ENCODE peak calls at places on chromosome 5, in five cellular contexts. Y is thyroid gland, N is heart right ventricle, R is heart left ventricle, X is uterus. K is an unnamed sample. For H3K4me1, the result is how much of the 10 kb centered on the place peaks cover.

GRCh38 chr5:125412051-125412560 is 665.7 kb upstream of the ZNF608 start:
- DNase-seq in Y (peak), N (no peak), R (peak), X (no peak), K (no peak)

GRCh38 chr5:159440235-159440634 is 109.9 kb upstream of the IL12B start:
- DNase-seq in Y (no peak), N (no peak), R (no peak), X (no peak), K (no peak)

GRCh38 chr5:56763711-56764466 is 51.5 kb upstream of the MAP3K1 start:
- DNase-seq in Y (peak), N (no peak), R (no peak), X (no peak), K (no peak)

GRCh38 chr5:36040651-36041536 is 25.8 kb downstream of the UGT3A2 start:
- DNase-seq in Y (peak), N (no peak), R (no peak), X (no peak), K (no peak)

GRCh38 chr5:115736004-115736689 is 80.3 kb downstream of the CDO1 start:
- DNase-seq in Y (no peak), N (no peak), R (no peak), X (no peak), K (no peak)

GRCh38 chr5:149517461-149518122 is 33.6 kb downstream of the CSNK1A1 start:
- DNase-seq in Y (no peak), N (no peak), R (no peak), X (no peak), K (no peak)

GRCh38 chr5:148386041-148386440 is 2.3 kb downstream of the FBXO38 start:
- DNase-seq in Y (no peak), N (no peak), R (no peak), X (no peak), K (no peak)

GRCh38 chr5:72878854-72879253 is 62.4 kb downstream of the TNPO1 start:
- DNase-seq in Y (peak), N (no peak), R (no peak), X (no peak), K (no peak)

GRCh38 chr5:129384736-129385135 is 75.4 kb upstream of the ADAMTS19 start:
- DNase-seq in Y (no peak), N (no peak), R (no peak), X (no peak), K (no peak)

GRCh38 chr5:32283539-32284377 is 29.0 kb downstream of the MTMR12 start:
- DNase-seq in Y (peak), N (no peak), R (no peak), X (no peak), K (no peak)

GRCh38 chr5:116476903-116477537 is 97.6 kb downstream of the SEMA6A start:
- DNase-seq in Y (no peak), N (no peak), R (no peak), X (no peak), K (no peak)

GRCh38 chr5:169161022-169161680 is 139.8 kb downstream of the SLIT3 start:
- DNase-seq in Y (peak), N (peak), R (peak), X (peak), K (no peak)

GRCh38 chr5:80698369-80698768 is 43.6 kb upstream of the DHFR start:
- DNase-seq in Y (no peak), N (no peak), R (no peak), X (no peak), K (no peak)

GRCh38 chr5:131194725-131195124 is 24.0 kb downstream of the LYRM7 start:
- DNase-seq in Y (no peak), N (no peak), R (no peak), X (no peak), K (no peak)

GRCh38 chr5:131932235-131932634 is 13.2 kb downstream of the MEIKIN start:
- DNase-seq in Y (no peak), N (no peak), R (no peak), X (no peak), K (no peak)

GRCh38 chr5:92758552-92758951 is 822.5 kb downstream of the NR2F1-AS1 start:
- DNase-seq in Y (no peak), N (no peak), R (no peak), X (no peak), K (no peak)

GRCh38 chr5:59116231-59116900 is 533.5 kb downstream of the RAB3C start:
- DNase-seq in Y (no peak), N (no peak), R (no peak), X (no peak), K (no peak)

GRCh38 chr5:65951330-65951729 is 25.0 kb downstream of the ERBIN start:
- DNase-seq in Y (no peak), N (no peak), R (no peak), X (no peak), K (no peak)

GRCh38 chr5:95895223-95895622 is 66.4 kb downstream of the ELL2 start:
- DNase-seq in Y (no peak), N (no peak), R (no peak), X (no peak), K (no peak)

GRCh38 chr5:54083245-54083644 is 227.1 kb downstream of the ARL15 start:
- DNase-seq in Y (no peak), N (no peak), R (no peak), X (no peak), K (no peak)

GRCh38 chr5:10518352-10518751 is 45.5 kb upstream of the ANKRD33B start:
- DNase-seq in Y (no peak), N (no peak), R (no peak), X (no peak), K (no peak)

GRCh38 chr5:91266184-91266705 is 116.9 kb downstream of the ARRDC3 start:
- DNase-seq in Y (no peak), N (no peak), R (no peak), X (no peak), K (no peak)

GRCh38 chr5:42951847-42952411 is 88.2 kb downstream of the ANXA2R start:
- DNase-seq in Y (no peak), N (peak), R (peak), X (peak), K (peak)

GRCh38 chr5:20445326-20445860 is 457.4 kb upstream of the CDH18 start:
- DNase-seq in Y (no peak), N (no peak), R (no peak), X (no peak), K (no peak)

GRCh38 chr5:167582263-167582662 is 709.2 kb upstream of the WWC1 start:
- DNase-seq in Y (no peak), N (no peak), R (no peak), X (no peak), K (no peak)
- TF ChIP-seq CTCF in Y (no peak), N (no peak), R (peak), X (no peak), K (no peak)

GRCh38 chr5:1962619-1963355 is 80.1 kb upstream of the IRX4 start:
- DNase-seq in Y (no peak), N (no peak), R (no peak), X (no peak), K (no peak)

GRCh38 chr5:1963941-1964451 is 81.3 kb upstream of the IRX4 start:
- DNase-seq in Y (no peak), N (no peak), R (no peak), X (no peak), K (no peak)

GRCh38 chr5:1961952-1962595 is 79.3 kb upstream of the IRX4 start:
- DNase-seq in Y (no peak), N (no peak), R (no peak), X (no peak), K (no peak)

GRCh38 chr5:1961304-1961946 is 78.7 kb upstream of the IRX4 start:
- DNase-seq in Y (no peak), N (no peak), R (no peak), X (no peak), K (no peak)

GRCh38 chr5:1963358-1963757 is 80.6 kb upstream of the IRX4 start:
- DNase-seq in Y (no peak), N (no peak), R (no peak), X (no peak), K (no peak)
- H3K4me1 ChIP-seq in Y (under half), N (under half), R (under half), X (under half), K (under half)

GRCh38 chr5:62534461-62535236 is 44.0 kb upstream of the LRRC70 start:
- DNase-seq in Y (no peak), N (no peak), R (no peak), X (no peak), K (no peak)

GRCh38 chr5:62536232-62536631 is 42.4 kb upstream of the LRRC70 start:
- DNase-seq in Y (no peak), N (no peak), R (no peak), X (no peak), K (no peak)

GRCh38 chr5:62533597-62533996 is 45.0 kb upstream of the LRRC70 start:
- DNase-seq in Y (no peak), N (no peak), R (no peak), X (no peak), K (no peak)

GRCh38 chr5:62538017-62538942 is 40.3 kb upstream of the LRRC70 start:
- DNase-seq in Y (peak), N (no peak), R (no peak), X (no peak), K (no peak)

GRCh38 chr5:62536783-62537182 is 41.8 kb upstream of the LRRC70 start:
- DNase-seq in Y (no peak), N (no peak), R (no peak), X (no peak), K (no peak)
- TF ChIP-seq CTCF in Y (no peak), N (no peak), R (no peak), X (no peak), K (no peak)

GRCh38 chr5:140239939-140240700 is 62.8 kb downstream of the PFDN1 start:
- DNase-seq in Y (peak), N (peak), R (peak), X (peak), K (peak)
- H3K4me1 ChIP-seq in Y (under half), N (half or more), R (half or more), X (under half), K (half or more)

GRCh38 chr5:175478008-175478383 is 364 bp upstream of the SFXN1 start:
- DNase-seq in Y (no peak), N (no peak), R (no peak), X (no peak), K (no peak)
- TF ChIP-seq CTCF in Y (no peak), N (no peak), R (no peak), X (no peak), K (no peak)

GRCh38 chr5:177438468-177438867 is 8.1 kb upstream of the PRR7 start:
- DNase-seq in Y (no peak), N (no peak), R (no peak), X (no peak), K (no peak)
- H3K4me1 ChIP-seq in Y (under half), N (under half), R (under half), X (under half), K (under half)